ENCODE peak calls at places on chromosomes 7 and 10, in ten cellular contexts. W is natural killer cell; E is SK-N-SH treated with all-trans-retinoic acid at 6 μM for 48 hours; B is Right ventricle myocardium superior; Q is activated naive CD4-positive, alpha-beta T cell treated with anti-CD3 and anti-CD28 coated beads, Interleukin-2, amount 50 U/mL, for 72 hours; Z is aorta; R is HCT116; L is left lung; J is left ventricle myocardium superior; G is activated CD8-positive, alpha-beta memory T cell treated with anti-CD3 and anti-CD28 coated beads, Interleukin-2, amount 10 ng/mL, durations not matched to agents 7 days and 5 days. H is an unnamed sample.

GRCh38 chr10:59895629-59896116 is 10.7 kb downstream of the CCDC6 start:
- ATAC-seq in B (peak), R (no peak), G (no peak), W (no peak), Z (peak), L (peak), E (no peak), J (peak), Q (no peak), H (no peak)

GRCh38 chr10:123897146-123897545 is 5.5 kb upstream of the CPXM2 start:
- ATAC-seq in G (no peak), L (no peak), Q (no peak), W (no peak), B (no peak), R (peak), Z (no peak), E (no peak), J (no peak), H (no peak)

GRCh38 chr7:29607889-29608288 is 44.3 kb downstream of the PRR15 start:
- ATAC-seq in B (no peak), R (no peak), Q (no peak), G (no peak), W (no peak), E (peak), Z (no peak), L (no peak), J (no peak), H (no peak)

GRCh38 chr10:70085975-70086613 is 33.4 kb downstream of the MACROH2A2 start:
- ATAC-seq in R (no peak), B (no peak), L (no peak), G (no peak), J (no peak), Q (no peak), E (no peak), W (no peak), Z (no peak), H (no peak)

GRCh38 chr7:117237646-117238045 is 85.2 kb downstream of the WNT2 start:
- ATAC-seq in L (no peak), R (no peak), Q (no peak), W (no peak), J (no peak), E (no peak), B (no peak), G (no peak), Z (no peak), H (no peak)

GRCh38 chr7:90595341-90595800 is 750 bp upstream of the CDK14 start:
- ATAC-seq in L (peak), W (no peak), B (no peak), Z (no peak), R (no peak), G (no peak), E (peak), J (no peak), Q (no peak), H (peak)

GRCh38 chr10:18577823-18578685 is 73.3 kb downstream of the NSUN6 start:
- ATAC-seq in G (no peak), L (no peak), Q (no peak), R (no peak), J (no peak), Z (no peak), W (no peak), E (no peak), B (no peak), H (no peak)

GRCh38 chr10:95241533-95241932 is 47.5 kb downstream of the ACSM6 start:
- ATAC-seq in B (peak), Z (no peak), L (peak), Q (no peak), E (no peak), W (no peak), G (no peak), J (peak), R (no peak), H (no peak)

GRCh38 chr10:79018591-79019011 is 50.2 kb upstream of the ZMIZ1 start:
- ATAC-seq in G (no peak), J (no peak), Z (no peak), W (no peak), L (no peak), R (no peak), E (peak), Q (no peak), B (peak), H (no peak)

GRCh38 chr7:33921216-33921938 is 16.0 kb downstream of the BMPER start:
- ATAC-seq in G (no peak), W (no peak), Q (no peak), Z (peak), E (no peak), R (no peak), B (peak), J (peak), L (no peak), H (peak)

GRCh38 chr7:105454058-105454739 is 65.5 kb upstream of the SRPK2 start:
- ATAC-seq in L (no peak), E (peak), Z (no peak), R (no peak), Q (no peak), G (no peak), W (no peak), B (no peak), J (no peak), H (no peak)

GRCh38 chr10:113097046-113097415 is 147.0 kb downstream of the TCF7L2 start:
- ATAC-seq in J (no peak), Q (no peak), G (no peak), E (no peak), R (no peak), Z (no peak), L (no peak), B (no peak), W (no peak), H (no peak)

GRCh38 chr7:100364480-100364879 is 6.6 kb downstream of the PILRB start:
- ATAC-seq in R (no peak), B (no peak), J (no peak), G (no peak), L (no peak), E (no peak), Z (no peak), Q (no peak), W (no peak), H (no peak)

GRCh38 chr7:102178410-102178809 is 108.3 kb upstream of the SH2B2 start:
- ATAC-seq in Z (no peak), R (no peak), E (no peak), Q (no peak), W (no peak), L (no peak), J (peak), B (no peak), G (no peak), H (no peak)

GRCh38 chr10:119310807-119311206 is 103.4 kb downstream of the GRK5 start:
- ATAC-seq in Z (no peak), W (no peak), G (no peak), L (no peak), Q (no peak), J (no peak), R (no peak), E (no peak), B (no peak), H (no peak)

GRCh38 chr7:101676956-101677355 is 47.9 kb upstream of the MYL10 start:
- ATAC-seq in Z (no peak), W (no peak), E (no peak), G (no peak), B (no peak), Q (no peak), J (no peak), L (no peak), R (no peak), H (no peak)

GRCh38 chr10:95741807-95742528 is 14.0 kb upstream of the ENTPD1 start:
- ATAC-seq in J (peak), E (no peak), Q (no peak), G (no peak), L (peak), R (peak), B (peak), Z (peak), W (peak), H (peak)

GRCh38 chr7:30027915-30028748 is at the start of gene PLEKHA8:
- ATAC-seq in L (peak), E (peak), G (peak), B (peak), Q (peak), Z (peak), J (peak), R (peak), W (peak), H (peak)

GRCh38 chr10:99775850-99776249 is 6.6 kb upstream of the ABCC2 start:
- ATAC-seq in L (peak), R (peak), B (no peak), Z (peak), Q (no peak), J (no peak), E (peak), G (no peak), W (no peak), H (peak)